ENCODE peak calls at places on chromosome 5, in nine cellular contexts. J is uterus; Z is body of pancreas; B is cardiac muscle cell; T is H9; F is T-helper 17 cell; D is esophagus squamous epithelium; A is CD4-positive, alpha-beta T cell; O is IMR-90. G is an unnamed sample.

GRCh38 chr5:163649522-163649921 is 144.1 kb downstream of the MAT2B start:
- DNase-seq in J (no peak), Z (peak; percentile 15), B (peak; percentile 60), T (no peak), F (no peak), D (no peak), A (no peak), O (peak; percentile 62), G (peak; percentile 35)

GRCh38 chr5:132787076-132787475 is 10.0 kb upstream of the SEPTIN8 start:
- DNase-seq in J (no peak), Z (no peak), B (peak; percentile 45), T (no peak), F (no peak), D (no peak), A (no peak), O (peak; percentile 66), G (no peak)

GRCh38 chr5:148224131-148224742 is 14.1 kb upstream of the MARCOL start:
- DNase-seq in J (no peak), Z (no peak), B (no peak), T (no peak), F (no peak), D (no peak), A (no peak), O (no peak), G (no peak)

GRCh38 chr5:79982136-79982535 is 8.9 kb downstream of the MTX3 start:
- DNase-seq in J (no peak), Z (no peak), B (no peak), T (no peak), F (no peak), D (no peak), A (no peak), O (no peak), G (no peak)

GRCh38 chr5:120055858-120056257 is 408.2 kb upstream of the PRR16 start:
- DNase-seq in J (no peak), Z (peak; percentile 26), B (peak; percentile 77), T (no peak), F (no peak), D (no peak), A (no peak), O (peak; percentile 76), G (no peak)

GRCh38 chr5:76473676-76474075 is 70.6 kb downstream of the IQGAP2 start:
- DNase-seq in J (no peak), Z (no peak), B (no peak), T (no peak), F (peak; percentile 37), D (no peak), A (peak; percentile 76), O (no peak), G (peak; percentile 34)

GRCh38 chr5:172820046-172820767 is 13.8 kb upstream of the ERGIC1 start:
- DNase-seq in J (peak; percentile 79), Z (peak; percentile 49), B (peak; percentile 81), T (no peak), F (no peak), D (no peak), A (no peak), O (peak; percentile 89), G (peak; percentile 75)

GRCh38 chr5:125017796-125018195 is 271.4 kb upstream of the ZNF608 start:
- DNase-seq in J (no peak), Z (no peak), B (no peak), T (no peak), F (no peak), D (no peak), A (no peak), O (no peak), G (no peak)

GRCh38 chr5:62282079-62282478 is 23.9 kb upstream of the KIF2A start:
- DNase-seq in J (no peak), Z (no peak), B (no peak), T (no peak), F (no peak), D (no peak), A (no peak), O (no peak), G (no peak)

GRCh38 chr5:61319388-61320146 is 12.5 kb upstream of the ZSWIM6 start:
- DNase-seq in J (no peak), Z (peak; percentile 59), B (peak; percentile 52), T (peak; percentile 71), F (no peak), D (no peak), A (no peak), O (no peak), G (peak; percentile 54)

GRCh38 chr5:90803891-90804290 is 245.3 kb downstream of the ADGRV1 start:
- DNase-seq in J (no peak), Z (no peak), B (no peak), T (no peak), F (no peak), D (no peak), A (no peak), O (no peak), G (no peak)

GRCh38 chr5:122262107-122262506 is 49.9 kb upstream of the SNCAIP start:
- DNase-seq in J (no peak), Z (no peak), B (peak; percentile 47), T (no peak), F (no peak), D (no peak), A (no peak), O (peak; percentile 63), G (no peak)

DNA sequence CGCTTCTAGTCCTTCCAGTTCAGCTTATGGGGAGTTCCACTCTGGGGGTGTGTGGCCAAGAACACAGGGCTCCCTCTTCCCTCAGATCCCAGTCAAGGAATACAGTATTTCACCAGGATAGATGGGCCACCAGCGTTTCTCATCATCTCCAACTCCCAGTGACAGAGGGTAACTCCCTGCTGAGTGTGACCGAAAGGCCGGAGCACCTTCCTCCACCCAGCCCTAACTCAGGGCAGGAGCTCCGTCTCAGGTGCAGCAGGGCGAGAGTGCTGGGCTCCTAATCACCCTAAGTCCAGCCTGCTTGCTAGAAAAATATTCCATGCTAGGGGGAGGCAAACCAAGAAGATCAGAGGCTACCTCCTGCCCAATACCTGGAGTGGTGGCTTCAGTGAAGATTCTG is 102.6 kb downstream of the ADAMTS2 start:
- DNase-seq in J (peak; percentile 5), Z (no peak), B (no peak), T (peak; percentile 19), F (no peak), D (no peak), A (no peak), O (no peak), G (no peak)
- H3K9me3 ChIP-seq in J (no peaks in the 10 kb centered on the region), Z (no peaks in the 10 kb centered on the region), B (no peaks in the 10 kb centered on the region), T (no peaks in the 10 kb centered on the region), F (no peaks in the 10 kb centered on the region), D (no peaks in the 10 kb centered on the region), A (peaks cover 12% of the 10 kb centered on the region), O (peaks cover 2% of the 10 kb centered on the region), G (no peaks in the 10 kb centered on the region)

DNA sequence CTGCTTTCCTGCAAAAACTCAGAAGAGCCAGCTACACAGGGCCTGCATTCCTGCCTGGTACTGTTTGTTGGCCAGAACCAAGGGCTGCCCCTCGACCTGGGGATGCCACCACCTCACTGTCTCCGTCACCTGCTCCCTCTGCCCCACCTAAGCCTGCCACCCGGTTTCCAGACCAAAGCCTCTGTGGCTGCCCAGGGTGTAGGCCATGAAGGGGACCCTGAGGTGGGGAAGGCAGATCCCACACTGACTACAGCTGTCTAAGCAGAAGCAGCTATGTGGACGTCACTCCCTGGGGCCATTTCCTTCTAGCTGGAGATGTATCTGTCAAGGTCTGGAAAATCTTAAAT is 35.8 kb downstream of the RASGEF1C start:
- DNase-seq in J (no peak), Z (no peak), B (no peak), T (no peak), F (no peak), D (no peak), A (no peak), O (no peak), G (no peak)
- H3K9me3 ChIP-seq in J (no peaks in the 10 kb centered on the region), Z (no peaks in the 10 kb centered on the region), B (no peaks in the 10 kb centered on the region), T (no peaks in the 10 kb centered on the region), F (no peaks in the 10 kb centered on the region), D (no peaks in the 10 kb centered on the region), A (no peaks in the 10 kb centered on the region), O (no peaks in the 10 kb centered on the region), G (no peaks in the 10 kb centered on the region)

DNA sequence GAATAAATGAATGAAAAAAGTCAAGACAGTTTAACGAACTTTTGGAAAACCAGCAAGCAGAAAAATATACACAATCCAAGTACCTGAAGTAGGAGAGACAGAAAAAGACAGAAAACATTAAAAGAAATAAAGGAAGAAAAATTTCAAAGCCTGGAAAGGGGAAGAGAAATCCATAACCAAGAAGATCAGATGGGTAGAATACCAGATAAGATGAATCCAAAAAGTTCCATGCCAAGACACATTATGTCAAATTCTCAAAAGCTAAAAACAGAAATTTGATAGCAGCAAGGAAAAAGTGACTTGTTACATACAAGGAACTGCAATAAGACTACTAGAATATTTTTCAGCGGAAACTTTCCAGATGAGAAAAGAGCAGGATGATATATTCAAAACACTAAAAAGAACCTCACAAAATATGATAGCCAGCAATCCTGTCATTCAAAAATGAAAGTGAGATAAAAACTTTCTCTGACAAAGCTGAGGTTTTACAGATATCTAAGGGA is 7.6 kb upstream of the ZNF300 start:
- DNase-seq in J (no peak), Z (no peak), B (no peak), T (no peak), F (no peak), D (no peak), A (no peak), O (no peak), G (no peak)
- H3K9me3 ChIP-seq in J (no peaks in the 10 kb centered on the region), Z (peaks cover 6% of the 10 kb centered on the region), B (no peaks in the 10 kb centered on the region), T (peaks cover 51% of the 10 kb centered on the region), F (peaks cover 3% of the 10 kb centered on the region), D (no peaks in the 10 kb centered on the region), A (peaks cover 48% of the 10 kb centered on the region), O (peaks cover 14% of the 10 kb centered on the region), G (no peaks in the 10 kb centered on the region)

DNA sequence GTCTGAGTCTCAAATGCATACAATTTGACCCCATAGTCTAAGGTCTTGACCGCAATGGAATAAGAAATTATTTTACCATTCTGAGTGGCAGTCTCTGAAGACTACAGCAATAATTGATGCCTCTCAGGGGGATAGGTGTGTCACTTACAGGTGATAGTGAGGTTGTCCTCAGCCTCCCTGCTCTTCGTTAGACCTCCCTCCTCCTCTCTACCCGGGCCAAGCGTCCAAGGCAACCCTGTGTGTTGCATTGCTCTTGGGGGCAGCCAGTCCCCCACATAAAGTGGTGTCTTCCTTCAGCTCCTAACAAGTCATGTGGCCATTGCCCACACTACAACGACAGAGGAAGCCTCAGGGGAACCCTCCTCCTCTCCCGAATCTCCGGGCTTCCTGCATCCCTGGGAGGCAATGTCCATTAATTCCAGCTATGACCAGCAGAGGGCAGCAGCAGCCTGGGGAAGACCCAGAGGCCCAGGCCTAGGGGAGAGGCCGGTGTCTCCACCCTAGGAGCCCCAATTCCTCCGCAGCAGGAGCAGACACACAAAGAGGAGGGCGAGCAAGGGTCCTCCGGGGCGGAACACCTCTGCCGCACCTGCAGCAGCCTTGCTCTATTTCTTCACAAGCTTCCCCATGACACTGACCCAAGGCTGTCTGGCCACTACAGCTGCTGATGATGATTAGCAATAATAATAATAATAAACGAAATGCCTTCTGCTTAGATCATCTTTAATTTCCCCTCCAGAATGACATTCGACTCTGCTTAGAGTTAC is 134.8 kb downstream of the KCNIP1 start:
- DNase-seq in J (peak; percentile 51), Z (peak; percentile 55), B (peak; percentile 62), T (peak; percentile 88), F (peak; percentile 24), D (no peak), A (peak; percentile 43), O (peak; percentile 28), G (peak; percentile 58)
- H3K9me3 ChIP-seq in J (no peaks in the 10 kb centered on the region), Z (no peaks in the 10 kb centered on the region), B (no peaks in the 10 kb centered on the region), T (no peaks in the 10 kb centered on the region), F (no peaks in the 10 kb centered on the region), D (no peaks in the 10 kb centered on the region), A (no peaks in the 10 kb centered on the region), O (no peaks in the 10 kb centered on the region), G (no peaks in the 10 kb centered on the region)

G was measured in small intestine.